ENCODE peak calls at places on chromosome 21, in seven cellular contexts. One of them, this sample, is unnamed.

GRCh38 chr21:29624776-29625175 is 315.0 kb downstream of the GRIK1 start:
- DNase-seq in mesendoderm: no peak
- DNase-seq in trophoblast cell: no peak
- DNase-seq in H1: no peak
- DNase-seq in mesenchymal stem cell: no peak
- DNase-seq in IMR-90: no peak
- DNase-seq in H9: no peak
- DNase-seq in this sample: no peak

GRCh38 chr21:34530264-34530663 is 18.3 kb upstream of the KCNE1 start:
- DNase-seq in H9: no peak
- DNase-seq in trophoblast cell: no peak
- DNase-seq in IMR-90: peak; percentile 86
- DNase-seq in mesenchymal stem cell: peak; percentile 74
- DNase-seq in H1: no peak
- DNase-seq in mesendoderm: no peak
- DNase-seq in this sample: no peak

GRCh38 chr21:29342394-29342957 is 43.8 kb downstream of the BACH1 start:
- DNase-seq in H1: no peak
- DNase-seq in trophoblast cell: peak; percentile 45
- DNase-seq in mesendoderm: no peak
- DNase-seq in IMR-90: peak; percentile 99
- DNase-seq in mesenchymal stem cell: peak; percentile 84
- DNase-seq in H9: no peak
- DNase-seq in this sample: no peak

GRCh38 chr21:33761104-33762036 is 119.1 kb downstream of the ITSN1 start:
- DNase-seq in H1: no peak
- DNase-seq in mesendoderm: peak; percentile 54
- DNase-seq in trophoblast cell: peak; percentile 79
- DNase-seq in H9: no peak
- DNase-seq in mesenchymal stem cell: peak; percentile 98
- DNase-seq in IMR-90: peak; percentile 99
- DNase-seq in this sample: no peak

GRCh38 chr21:17513214-17514123 is 626 bp downstream of the CXADR start:
- DNase-seq in mesenchymal stem cell: peak; percentile 41
- DNase-seq in trophoblast cell: peak; percentile 15
- DNase-seq in H9: peak; percentile 36
- DNase-seq in mesendoderm: peak; percentile 76
- DNase-seq in IMR-90: no peak
- DNase-seq in H1: peak; percentile 67
- DNase-seq in this sample: peak; percentile 35

GRCh38 chr21:35578831-35579470 is 481.4 kb downstream of the SETD4 start:
- DNase-seq in H9: no peak
- DNase-seq in mesenchymal stem cell: peak; percentile 50
- DNase-seq in trophoblast cell: no peak
- DNase-seq in H1: no peak
- DNase-seq in mesendoderm: no peak
- DNase-seq in IMR-90: peak; percentile 66
- DNase-seq in this sample: no peak

GRCh38 chr21:28737671-28738279 is 254.9 kb downstream of the LTN1 start:
- DNase-seq in H1: no peak
- DNase-seq in mesendoderm: peak; percentile 30
- DNase-seq in mesenchymal stem cell: peak; percentile 14
- DNase-seq in trophoblast cell: peak; percentile 29
- DNase-seq in H9: no peak
- DNase-seq in IMR-90: peak; percentile 59
- DNase-seq in this sample: no peak

GRCh38 chr21:19692231-19692630 is 1288.6 kb upstream of the TMPRSS15 start:
- DNase-seq in H9: no peak
- DNase-seq in IMR-90: no peak
- DNase-seq in mesenchymal stem cell: no peak
- DNase-seq in mesendoderm: peak; percentile 17
- DNase-seq in H1: no peak
- DNase-seq in trophoblast cell: no peak
- DNase-seq in this sample: peak; percentile 9

GRCh38 chr21:15293251-15293650 is 228.5 kb upstream of the NRIP1 start:
- DNase-seq in IMR-90: peak; percentile 82
- DNase-seq in H9: no peak
- DNase-seq in trophoblast cell: peak; percentile 96
- DNase-seq in mesendoderm: peak; percentile 98
- DNase-seq in mesenchymal stem cell: peak; percentile 86
- DNase-seq in H1: no peak
- DNase-seq in this sample: peak; percentile 45

GRCh38 chr21:35227774-35228173 is 178.7 kb upstream of the RUNX1 start:
- DNase-seq in IMR-90: no peak
- DNase-seq in mesenchymal stem cell: no peak
- DNase-seq in trophoblast cell: no peak
- DNase-seq in mesendoderm: no peak
- DNase-seq in H9: no peak
- DNase-seq in H1: no peak
- DNase-seq in this sample: no peak

GRCh38 chr21:34129971-34130597 is 56.7 kb downstream of the MRPS6 start:
- DNase-seq in mesenchymal stem cell: peak; percentile 65
- DNase-seq in H1: peak; percentile 55
- DNase-seq in H9: peak; percentile 68
- DNase-seq in trophoblast cell: no peak
- DNase-seq in mesendoderm: peak; percentile 88
- DNase-seq in IMR-90: peak; percentile 48
- DNase-seq in this sample: peak; percentile 61

GRCh38 chr21:17045214-17045835 is 467.5 kb upstream of the CXADR start:
- DNase-seq in H1: no peak
- DNase-seq in trophoblast cell: peak; percentile 22
- DNase-seq in IMR-90: peak; percentile 15
- DNase-seq in H9: no peak
- DNase-seq in mesenchymal stem cell: peak; percentile 11
- DNase-seq in mesendoderm: peak; percentile 30
- DNase-seq in this sample: no peak

GRCh38 chr21:33843216-33843615 is 72.4 kb downstream of the ATP5PO start:
- DNase-seq in H1: no peak
- DNase-seq in IMR-90: no peak
- DNase-seq in H9: no peak
- DNase-seq in trophoblast cell: no peak
- DNase-seq in mesenchymal stem cell: no peak
- DNase-seq in mesendoderm: no peak
- DNase-seq in this sample: no peak

GRCh38 chr21:34845521-34846213 is 176.9 kb downstream of the CLIC6 start:
- DNase-seq in H1: no peak
- DNase-seq in IMR-90: peak; percentile 90
- DNase-seq in H9: no peak
- DNase-seq in trophoblast cell: peak; percentile 18
- DNase-seq in mesenchymal stem cell: peak; percentile 36
- DNase-seq in mesendoderm: no peak
- DNase-seq in this sample: no peak

GRCh38 chr21:34846601-34847112 is 177.9 kb downstream of the CLIC6 start:
- DNase-seq in H9: no peak
- DNase-seq in mesenchymal stem cell: peak; percentile 83
- DNase-seq in H1: no peak
- DNase-seq in trophoblast cell: peak; percentile 94
- DNase-seq in IMR-90: peak; percentile 89
- DNase-seq in mesendoderm: peak; percentile 67
- DNase-seq in this sample: peak; percentile 8

GRCh38 chr21:14901482-14901958 is 163.3 kb downstream of the NRIP1 start:
- DNase-seq in IMR-90: peak; percentile 64
- DNase-seq in trophoblast cell: no peak
- DNase-seq in mesendoderm: no peak
- DNase-seq in mesenchymal stem cell: peak; percentile 32
- DNase-seq in H1: no peak
- DNase-seq in H9: no peak
- DNase-seq in this sample: no peak

GRCh38 chr21:27804515-27804914 is 837.6 kb upstream of the ADAMTS5 start:
- DNase-seq in trophoblast cell: no peak
- DNase-seq in IMR-90: no peak
- DNase-seq in mesendoderm: peak; percentile 41
- DNase-seq in mesenchymal stem cell: no peak
- DNase-seq in H9: no peak
- DNase-seq in H1: no peak
- DNase-seq in this sample: peak; percentile 4

GRCh38 chr21:39094847-39095525 is 88.3 kb downstream of the PSMG1 start:
- DNase-seq in mesenchymal stem cell: peak; percentile 98
- DNase-seq in IMR-90: peak; percentile 93
- DNase-seq in trophoblast cell: peak; percentile 67
- DNase-seq in mesendoderm: peak; percentile 45
- DNase-seq in H1: no peak
- DNase-seq in H9: no peak
- DNase-seq in this sample: no peak

GRCh38 chr21:33569986-33570385 is 18.5 kb downstream of the DONSON start:
- DNase-seq in mesendoderm: no peak
- DNase-seq in H9: no peak
- DNase-seq in mesenchymal stem cell: no peak
- DNase-seq in trophoblast cell: no peak
- DNase-seq in IMR-90: no peak
- DNase-seq in H1: no peak
- DNase-seq in this sample: no peak

GRCh38 chr21:35239811-35240219 is 190.7 kb upstream of the RUNX1 start:
- DNase-seq in mesenchymal stem cell: no peak
- DNase-seq in IMR-90: no peak
- DNase-seq in H1: no peak
- DNase-seq in trophoblast cell: no peak
- DNase-seq in H9: no peak
- DNase-seq in mesendoderm: no peak
- DNase-seq in this sample: peak; percentile 37

GRCh38 chr21:32463367-32463766 is 50.9 kb downstream of the EVA1C start:
- DNase-seq in mesenchymal stem cell: no peak
- DNase-seq in IMR-90: peak; percentile 29
- DNase-seq in trophoblast cell: no peak
- DNase-seq in mesendoderm: no peak
- DNase-seq in H9: no peak
- DNase-seq in H1: no peak
- DNase-seq in this sample: no peak

GRCh38 chr21:38413958-38414506 is 84.2 kb downstream of the ERG start:
- DNase-seq in trophoblast cell: no peak
- DNase-seq in mesenchymal stem cell: peak; percentile 17
- DNase-seq in H9: no peak
- DNase-seq in mesendoderm: peak; percentile 16
- DNase-seq in H1: no peak
- DNase-seq in IMR-90: no peak
- DNase-seq in this sample: no peak

GRCh38 chr21:37828515-37828914 is 87.7 kb downstream of the KCNJ6 start:
- DNase-seq in H9: no peak
- DNase-seq in mesendoderm: no peak
- DNase-seq in IMR-90: no peak
- DNase-seq in H1: no peak
- DNase-seq in trophoblast cell: no peak
- DNase-seq in mesenchymal stem cell: no peak
- DNase-seq in this sample: no peak

GRCh38 chr21:16102113-16102512 is 372.3 kb downstream of the USP25 start:
- DNase-seq in trophoblast cell: peak; percentile 44
- DNase-seq in mesendoderm: no peak
- DNase-seq in IMR-90: no peak
- DNase-seq in H9: no peak
- DNase-seq in mesenchymal stem cell: no peak
- DNase-seq in H1: no peak
- DNase-seq in this sample: no peak

GRCh38 chr21:33815153-33815707 is 100.4 kb downstream of the ATP5PO start:
- DNase-seq in IMR-90: no peak
- DNase-seq in H9: no peak
- DNase-seq in mesendoderm: peak; percentile 45
- DNase-seq in trophoblast cell: no peak
- DNase-seq in H1: no peak
- DNase-seq in mesenchymal stem cell: peak; percentile 16
- DNase-seq in this sample: no peak

GRCh38 chr21:46005481-46005881 is 23.9 kb downstream of the COL6A1 start:
- DNase-seq in trophoblast cell: no peak
- DNase-seq in IMR-90: no peak
- DNase-seq in mesendoderm: no peak
- DNase-seq in H9: peak; percentile 29
- DNase-seq in H1: peak; percentile 41
- DNase-seq in mesenchymal stem cell: no peak
- DNase-seq in this sample: no peak
- H3K23ac ChIP-seq in trophoblast cell: no peak overlapping the region
- H3K23ac ChIP-seq in IMR-90: no peak overlapping the region
- H3K23ac ChIP-seq in mesendoderm: no peak overlapping the region
- H3K23ac ChIP-seq in H9: no peak overlapping the region
- H3K23ac ChIP-seq in H1: no peak overlapping the region
- H3K23ac ChIP-seq in mesenchymal stem cell: no peak overlapping the region
- H3K23ac ChIP-seq in this sample: no peak overlapping the region

DNA sequence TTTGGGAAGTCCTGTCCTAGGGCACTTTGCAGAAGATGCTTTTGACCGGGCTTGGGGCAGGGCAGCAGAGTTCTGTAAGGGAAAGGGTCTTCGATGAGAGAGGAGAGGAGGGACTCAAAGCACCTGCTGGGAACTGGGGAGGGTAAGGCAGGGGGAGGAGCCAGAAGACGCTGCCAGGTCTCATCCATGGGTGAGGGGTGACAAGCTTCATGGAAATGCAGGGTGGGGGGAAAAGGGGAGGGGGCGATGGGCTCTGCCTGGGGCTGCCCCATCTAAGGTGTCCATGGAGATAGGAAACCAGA is 20.9 kb upstream of the C2CD2 start:
- DNase-seq in trophoblast cell: no peak
- DNase-seq in H1: no peak
- DNase-seq in mesenchymal stem cell: no peak
- DNase-seq in IMR-90: no peak
- DNase-seq in H9: no peak
- DNase-seq in mesendoderm: no peak
- DNase-seq in this sample: no peak
- H3K23ac ChIP-seq in trophoblast cell: no peak overlapping the region
- H3K23ac ChIP-seq in H1: no peak overlapping the region
- H3K23ac ChIP-seq in mesenchymal stem cell: no peak overlapping the region
- H3K23ac ChIP-seq in IMR-90: no peak overlapping the region
- H3K23ac ChIP-seq in H9: no peak overlapping the region
- H3K23ac ChIP-seq in mesendoderm: no peak overlapping the region
- H3K23ac ChIP-seq in this sample: no peak overlapping the region

DNA sequence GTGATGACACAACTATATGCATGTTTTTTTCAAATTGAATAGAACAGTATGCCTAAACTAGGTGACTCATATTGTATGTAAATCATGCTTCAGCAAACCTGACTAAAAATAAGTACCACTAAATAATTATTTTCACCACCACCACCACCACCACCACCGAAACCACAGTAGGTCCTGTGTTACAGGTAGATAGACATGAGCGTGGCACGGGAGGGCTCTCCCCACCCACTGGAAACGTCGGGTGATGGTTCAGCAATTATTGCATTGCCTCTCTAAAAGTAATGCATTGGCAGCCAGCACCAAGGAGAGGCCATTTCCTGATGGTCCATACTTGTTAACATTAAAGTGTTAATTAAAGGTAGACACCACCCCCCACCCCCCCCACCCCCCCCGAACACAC is 297.0 kb upstream of the NCAM2 start:
- DNase-seq in mesendoderm: no peak
- DNase-seq in H1: no peak
- DNase-seq in IMR-90: no peak
- DNase-seq in trophoblast cell: no peak
- DNase-seq in mesenchymal stem cell: no peak
- DNase-seq in H9: no peak
- DNase-seq in this sample: no peak
- H3K23ac ChIP-seq in mesendoderm: no peak overlapping the region
- H3K23ac ChIP-seq in H1: no peak overlapping the region
- H3K23ac ChIP-seq in IMR-90: no peak overlapping the region
- H3K23ac ChIP-seq in trophoblast cell: no peak overlapping the region
- H3K23ac ChIP-seq in mesenchymal stem cell: no peak overlapping the region
- H3K23ac ChIP-seq in H9: no peak overlapping the region
- H3K23ac ChIP-seq in this sample: no peak overlapping the region

DNA sequence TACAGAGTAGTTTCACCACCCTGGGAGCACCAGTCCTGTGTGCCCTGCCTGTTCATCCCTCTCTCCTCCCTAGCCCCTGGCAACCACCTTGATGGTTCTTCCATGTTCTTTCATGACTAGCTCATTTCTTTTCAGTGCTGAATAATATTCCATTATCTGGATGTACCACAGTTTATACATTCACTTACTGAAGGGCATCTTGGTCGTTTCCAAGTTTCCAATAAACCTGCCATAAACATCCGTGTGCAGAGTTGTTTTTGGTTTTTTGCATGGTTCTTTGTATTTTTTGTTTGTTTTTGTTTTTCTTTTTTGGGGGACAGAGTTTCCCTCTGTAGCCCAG is 13.9 kb downstream of the TIAM1 start:
- DNase-seq in trophoblast cell: no peak
- DNase-seq in IMR-90: no peak
- DNase-seq in mesendoderm: no peak
- DNase-seq in H9: no peak
- DNase-seq in mesenchymal stem cell: no peak
- DNase-seq in H1: no peak
- DNase-seq in this sample: no peak
- H3K23ac ChIP-seq in trophoblast cell: no peak overlapping the region
- H3K23ac ChIP-seq in IMR-90: no peak overlapping the region
- H3K23ac ChIP-seq in mesendoderm: no peak overlapping the region
- H3K23ac ChIP-seq in H9: no peak overlapping the region
- H3K23ac ChIP-seq in mesenchymal stem cell: no peak overlapping the region
- H3K23ac ChIP-seq in H1: no peak overlapping the region
- H3K23ac ChIP-seq in this sample: no peak overlapping the region